ENCODE peak calls at places on chromosomes 5 and 9, in eight cellular contexts. S is left kidney; U is foreskin fibroblast; D is mesendoderm; K is germinal center; O is stimulated activated effector memory CD8-positive, alpha-beta T cell treated with anti-CD3 and anti-CD28 coated beads, Interleukin-12 subunit alpha, Interleukin-12 subunit beta, amount 100 ng/mL, for 72 hours; A is activated naive CD4-positive, alpha-beta T cell treated with Interleukin-2 at 50 U/mL for 16 hours; J is GM04504. G is an unnamed sample.

GRCh38 chr9:107345327-107345726 is 62.2 kb downstream of the RAD23B start:
- DNase-seq in A (no peak), S (no peak), K (no peak), O (no peak), J (no peak), D (no peak), U (no peak), G (no peak)

GRCh38 chr5:98173334-98173733 is 600.1 kb upstream of the RGMB start:
- DNase-seq in O (no peak), U (peak), D (no peak), J (peak), K (no peak), A (no peak), S (no peak), G (no peak)

GRCh38 chr5:147310059-147310704 is 75.4 kb downstream of the STK32A start:
- DNase-seq in K (no peak), J (peak), O (no peak), U (peak), D (peak), A (no peak), S (no peak), G (no peak)

GRCh38 chr9:85347541-85347940 is 394.2 kb downstream of the AGTPBP1 start:
- DNase-seq in O (no peak), A (no peak), K (no peak), D (no peak), U (no peak), J (no peak), S (no peak), G (no peak)

GRCh38 chr5:134099288-134099872 is 15.1 kb upstream of the TCF7 start:
- DNase-seq in O (no peak), S (no peak), A (no peak), K (no peak), J (no peak), U (no peak), D (no peak), G (no peak)

GRCh38 chr9:106277931-106278330 is 583.6 kb downstream of the TMEM38B start:
- DNase-seq in K (no peak), S (no peak), U (no peak), O (no peak), D (no peak), J (no peak), A (no peak), G (no peak)

GRCh38 chr9:127446720-127447415 is 4.3 kb downstream of the RPL12 start:
- DNase-seq in K (no peak), A (no peak), D (no peak), J (no peak), O (no peak), S (no peak), U (peak), G (no peak)

GRCh38 chr9:28882528-28882927 is 1309.2 kb upstream of the C9orf72 start:
- DNase-seq in D (no peak), O (no peak), U (no peak), J (no peak), K (no peak), A (no peak), S (no peak), G (no peak)

GRCh38 chr5:95784514-95785302 is 37.8 kb downstream of the GLRX start:
- DNase-seq in U (no peak), O (no peak), A (no peak), K (no peak), S (no peak), D (no peak), J (no peak), G (no peak)

GRCh38 chr5:28400076-28400475 is 1361.7 kb upstream of the CDH9 start:
- DNase-seq in K (no peak), U (no peak), O (no peak), J (no peak), S (no peak), D (no peak), A (no peak), G (no peak)

GRCh38 chr5:149063017-149063687 is at the start of gene SH3TC2:
- DNase-seq in U (peak), A (no peak), D (peak), K (no peak), O (no peak), J (no peak), S (peak), G (no peak)

GRCh38 chr9:76459691-76460635 is 981 bp downstream of the GCNT1 start:
- DNase-seq in J (no peak), U (peak), K (peak), A (no peak), O (no peak), S (peak), D (peak), G (peak)

GRCh38 chr9:81363916-81364480 is 325.3 kb downstream of the TLE1 start:
- DNase-seq in O (no peak), S (no peak), U (no peak), K (no peak), A (no peak), D (no peak), J (no peak), G (no peak)

GRCh38 chr5:43207601-43208000 is 15.6 kb downstream of the NIM1K start:
- DNase-seq in U (peak), S (no peak), A (no peak), J (no peak), K (no peak), D (no peak), O (no peak), G (no peak)

GRCh38 chr5:58793888-58794287 is 211.0 kb downstream of the RAB3C start:
- DNase-seq in S (no peak), A (no peak), U (no peak), D (no peak), J (no peak), K (no peak), O (no peak), G (no peak)

GRCh38 chr5:169700611-169701010 is 63.5 kb downstream of the DOCK2 start:
- DNase-seq in A (no peak), J (no peak), U (no peak), O (no peak), S (no peak), D (no peak), K (no peak), G (no peak)

GRCh38 chr5:180140627-180141006 is 68.4 kb downstream of the RASGEF1C start:
- DNase-seq in U (no peak), A (no peak), K (no peak), S (peak), O (no peak), J (no peak), D (no peak), G (no peak)

GRCh38 chr9:78029601-78030552 is 1.7 kb downstream of the GNAQ start:
- DNase-seq in A (no peak), D (peak), J (no peak), O (no peak), K (no peak), S (peak), U (peak), G (peak)

GRCh38 chr9:14372437-14373318 is 58.7 kb upstream of the NFIB start:
- DNase-seq in U (peak), O (no peak), D (peak), J (no peak), S (peak), A (no peak), K (no peak), G (peak)

GRCh38 chr5:78899922-78900362 is 85.2 kb downstream of the ARSB start:
- DNase-seq in U (peak), S (peak), A (no peak), J (no peak), K (peak), D (peak), O (peak), G (no peak)

GRCh38 chr5:148060309-148060708 is 3.5 kb upstream of the SPINK5 start:
- DNase-seq in K (no peak), S (no peak), O (no peak), D (no peak), U (no peak), A (no peak), J (no peak), G (no peak)

GRCh38 chr5:141522301-141522700 is 33.4 kb downstream of the PCDHGC5 start:
- DNase-seq in S (no peak), K (no peak), J (no peak), A (no peak), O (no peak), U (no peak), D (no peak), G (no peak)

GRCh38 chr5:56050566-56051292 is 56.0 kb upstream of the IL6ST start:
- DNase-seq in D (no peak), J (no peak), K (no peak), U (no peak), O (no peak), S (peak), A (no peak), G (no peak)

GRCh38 chr5:5629579-5629978 is 207.1 kb downstream of the ICE1 start:
- DNase-seq in U (no peak), J (no peak), S (no peak), O (no peak), K (no peak), D (no peak), A (no peak), G (no peak)

GRCh38 chr5:77550416-77550815 is 58.3 kb upstream of the WDR41 start:
- DNase-seq in S (no peak), J (peak), A (no peak), U (no peak), K (no peak), D (no peak), O (no peak), G (no peak)

GRCh38 chr9:33455952-33456351 is 8.6 kb upstream of the AQP3 start:
- DNase-seq in S (no peak), K (no peak), J (no peak), O (no peak), A (no peak), U (no peak), D (no peak), G (no peak)

GRCh38 chr9:37564114-37564513 is 12.1 kb downstream of the FBXO10 start:
- DNase-seq in J (no peak), K (no peak), A (no peak), U (no peak), O (no peak), D (no peak), S (no peak), G (no peak)

GRCh38 chr9:121783523-121784507 is 132.4 kb downstream of the DAB2IP start:
- DNase-seq in O (no peak), J (no peak), D (peak), U (no peak), K (no peak), S (peak), A (no peak), G (no peak)

GRCh38 chr9:134858051-134858841 is 22.4 kb upstream of the FCN2 start:
- DNase-seq in D (no peak), U (peak), S (no peak), O (peak), K (no peak), A (peak), J (no peak), G (peak)

GRCh38 chr5:151295138-151295537 is 8.4 kb downstream of the SLC36A3 start:
- DNase-seq in S (no peak), K (no peak), O (no peak), J (no peak), U (peak), A (no peak), D (no peak), G (no peak)

GRCh38 chr9:75378036-75378435 is 289.7 kb downstream of the OSTF1 start:
- DNase-seq in O (no peak), K (no peak), A (no peak), J (no peak), U (no peak), S (peak), D (peak), G (peak)

GRCh38 chr9:2414465-2414864 is 207.1 kb upstream of the VLDLR start:
- DNase-seq in J (no peak), O (no peak), A (no peak), D (peak), S (no peak), K (no peak), U (no peak), G (no peak)

GRCh38 chr5:134371834-134372340 is 518 bp downstream of the UBE2B start:
- DNase-seq in D (peak), A (peak), S (peak), K (peak), U (peak), J (peak), O (peak), G (peak)

GRCh38 chr5:39080597-39081204 is 6.5 kb upstream of the RICTOR start:
- DNase-seq in O (no peak), U (peak), D (peak), S (peak), J (no peak), K (peak), A (peak), G (peak)

GRCh38 chr9:97848582-97849237 is 4.3 kb upstream of the FOXE1 start:
- DNase-seq in K (no peak), D (no peak), A (peak), S (peak), J (no peak), O (no peak), U (no peak), G (no peak)

G was measured in ovary.